ENCODE peak calls at places on chromosome 13, in ten cellular contexts. O is fibroblast of lung; N is CD4-positive, alpha-beta memory T cell; Y is HCT116; A is body of pancreas; H is AG04450; W is IMR-90; I is GM23338; P is epithelial cell of esophagus; J is left ventricle myocardium inferior. X is an unnamed sample.

GRCh38 chr13:26482451-26483197 is 74.9 kb upstream of the WASF3 start:
- DNase-seq in O (peak), N (peak), Y (peak), A (peak), H (no peak), W (peak), I (peak), P (peak), J (no peak), X (peak)

GRCh38 chr13:57874530-57874929 is 243.0 kb downstream of the PCDH17 start:
- DNase-seq in O (no peak), N (no peak), Y (no peak), A (no peak), H (no peak), W (no peak), I (no peak), P (no peak), J (peak), X (peak)

GRCh38 chr13:35791191-35791902 is 314.9 kb upstream of the MAB21L1 start:
- DNase-seq in O (peak), N (no peak), Y (no peak), A (no peak), H (no peak), W (peak), I (no peak), P (peak), J (no peak), X (no peak)

GRCh38 chr13:67230774-67231480 is 791 bp upstream of the PCDH9 start:
- DNase-seq in O (peak), N (no peak), Y (no peak), A (peak), H (peak), W (peak), I (peak), P (peak), J (peak), X (no peak)

GRCh38 chr13:89967701-89968100 is 1379.8 kb upstream of the MIR17HG start:
- DNase-seq in O (no peak), N (no peak), Y (no peak), A (no peak), H (no peak), W (no peak), I (no peak), P (no peak), J (no peak), X (no peak)

GRCh38 chr13:19618925-19619324 is 14.5 kb upstream of the MPHOSPH8 start:
- DNase-seq in O (peak), N (peak), Y (peak), A (no peak), H (no peak), W (peak), I (peak), P (peak), J (no peak), X (peak)

GRCh38 chr13:60164490-60164889 is 762 bp upstream of the DIAPH3 start:
- DNase-seq in O (peak), N (no peak), Y (no peak), A (no peak), H (no peak), W (peak), I (peak), P (peak), J (no peak), X (no peak)

GRCh38 chr13:97313481-97313880 is 91.3 kb downstream of the MBNL2 start:
- DNase-seq in O (no peak), N (no peak), Y (no peak), A (no peak), H (no peak), W (no peak), I (no peak), P (no peak), J (no peak), X (no peak)

GRCh38 chr13:22061806-22062391 is 391.0 kb downstream of the FGF9 start:
- DNase-seq in O (no peak), N (peak), Y (no peak), A (no peak), H (no peak), W (no peak), I (no peak), P (no peak), J (no peak), X (peak)

GRCh38 chr13:101739382-101740178 is 287.1 kb downstream of the ITGBL1 start:
- DNase-seq in O (no peak), N (no peak), Y (no peak), A (no peak), H (no peak), W (no peak), I (no peak), P (no peak), J (no peak), X (no peak)

GRCh38 chr13:70424428-70424827 is 316.2 kb upstream of the KLHL1 start:
- DNase-seq in O (no peak), N (no peak), Y (no peak), A (peak), H (no peak), W (no peak), I (peak), P (no peak), J (no peak), X (no peak)

GRCh38 chr13:60047943-60048342 is 115.8 kb downstream of the DIAPH3 start:
- DNase-seq in O (peak), N (no peak), Y (no peak), A (no peak), H (no peak), W (peak), I (peak), P (peak), J (no peak), X (no peak)

GRCh38 chr13:108269601-108270328 is at the start of gene TNFSF13B:
- DNase-seq in O (peak), N (peak), Y (no peak), A (peak), H (no peak), W (peak), I (peak), P (peak), J (peak), X (no peak)

GRCh38 chr13:33524086-33524485 is 238.5 kb upstream of the STARD13 start:
- DNase-seq in O (peak), N (no peak), Y (no peak), A (peak), H (peak), W (peak), I (no peak), P (no peak), J (no peak), X (no peak)

GRCh38 chr13:48456546-48456945 is 43.6 kb upstream of the LPAR6 start:
- DNase-seq in O (no peak), N (no peak), Y (no peak), A (no peak), H (no peak), W (no peak), I (no peak), P (no peak), J (no peak), X (no peak)

GRCh38 chr13:87677043-87677333 is 5.8 kb downstream of the SLITRK5 start:
- DNase-seq in O (no peak), N (no peak), Y (no peak), A (no peak), H (no peak), W (no peak), I (peak), P (no peak), J (no peak), X (no peak)

GRCh38 chr13:112711528-112712265 is 21.9 kb downstream of the ATP11A start:
- DNase-seq in O (peak), N (no peak), Y (peak), A (peak), H (peak), W (peak), I (peak), P (peak), J (peak), X (no peak)
- H3K4me3 ChIP-seq in O (peak), N (no peak), Y (peak), A (no peak), H (peak), W (peak), I (peak), P (peak), J (peak), X (no peak)

GRCh38 chr13:110911880-110912279 is 3.0 kb downstream of the ANKRD10 start:
- DNase-seq in O (no peak), N (no peak), Y (no peak), A (no peak), H (no peak), W (peak), I (no peak), P (peak), J (no peak), X (no peak)
- H3K4me3 ChIP-seq in O (peak), N (no peak), Y (peak), A (no peak), H (peak), W (no peak), I (peak), P (no peak), J (peak), X (no peak)

DNA sequence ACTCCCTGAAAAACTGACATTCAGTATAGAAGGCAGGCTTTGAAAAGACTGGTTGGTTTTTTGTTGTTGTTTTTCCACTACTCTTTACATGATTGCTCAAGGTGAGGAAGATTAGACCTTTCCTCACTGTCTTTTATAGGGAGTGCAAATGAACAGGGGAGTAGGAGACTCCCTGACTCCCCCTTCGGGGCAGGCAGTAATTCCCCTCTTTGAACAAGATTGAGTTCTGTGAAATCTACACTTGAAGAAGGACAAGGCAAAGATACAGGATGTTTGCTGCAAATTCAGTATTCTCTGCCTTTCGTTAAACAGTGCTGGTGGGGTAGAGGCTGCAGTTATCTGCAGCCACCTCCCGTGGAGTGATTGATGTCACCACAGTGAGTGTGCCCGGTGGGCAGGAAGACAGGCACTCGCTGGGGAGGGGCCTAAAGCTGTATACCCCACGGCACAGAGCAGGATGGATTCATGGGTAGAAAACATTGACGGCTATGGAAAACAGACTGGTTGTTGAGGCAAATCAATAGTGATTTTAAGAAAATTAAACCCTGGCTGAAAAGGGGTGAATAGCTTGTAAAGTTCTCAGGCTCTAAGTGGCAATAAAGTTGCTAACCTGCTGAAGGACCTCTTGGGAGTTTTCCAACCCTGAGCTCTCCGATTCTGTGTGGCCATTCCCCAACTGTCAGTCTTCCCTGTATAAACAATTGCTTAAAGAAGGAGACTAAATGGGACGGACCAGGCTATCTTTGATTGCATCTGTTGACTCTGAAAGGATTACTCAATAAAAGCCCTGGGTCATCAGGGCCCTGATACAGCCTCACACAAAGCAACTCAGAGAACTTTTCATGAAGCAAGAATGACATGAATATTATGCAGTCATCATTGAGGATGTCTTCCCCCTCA is 308.3 kb downstream of the TBC1D4 start:
- DNase-seq in O (no peak), N (no peak), Y (no peak), A (no peak), H (no peak), W (no peak), I (peak), P (peak), J (no peak), X (no peak)
- H3K4me3 ChIP-seq in O (no peak), N (no peak), Y (no peak), A (no peak), H (no peak), W (no peak), I (no peak), P (no peak), J (no peak), X (no peak)

GRCh38 chr13:77222000-77222690 is 104.7 kb downstream of the MYCBP2 start:
- DNase-seq in O (no peak), N (no peak), Y (no peak), A (no peak), H (no peak), W (no peak), I (no peak), P (peak), J (no peak), X (no peak)
- H3K4me3 ChIP-seq in O (no peak), N (no peak), Y (no peak), A (no peak), H (no peak), W (no peak), I (no peak), P (no peak), J (no peak), X (no peak)

GRCh38 chr13:99256709-99257108 is 1.5 kb downstream of the GPR18 start:
- DNase-seq in O (peak), N (no peak), Y (no peak), A (no peak), H (no peak), W (peak), I (no peak), P (no peak), J (no peak), X (no peak)

GRCh38 chr13:99258946-99259345 is 767 bp upstream of the GPR18 start:
- DNase-seq in O (no peak), N (peak), Y (no peak), A (no peak), H (no peak), W (no peak), I (no peak), P (no peak), J (no peak), X (no peak)

GRCh38 chr13:99256283-99256682 is 1.9 kb downstream of the GPR18 start:
- DNase-seq in O (no peak), N (no peak), Y (no peak), A (no peak), H (no peak), W (no peak), I (no peak), P (no peak), J (no peak), X (no peak)

GRCh38 chr13:99258210-99258860 is at the start of gene GPR18:
- DNase-seq in O (peak), N (peak), Y (no peak), A (no peak), H (no peak), W (peak), I (no peak), P (no peak), J (no peak), X (peak)

DNA sequence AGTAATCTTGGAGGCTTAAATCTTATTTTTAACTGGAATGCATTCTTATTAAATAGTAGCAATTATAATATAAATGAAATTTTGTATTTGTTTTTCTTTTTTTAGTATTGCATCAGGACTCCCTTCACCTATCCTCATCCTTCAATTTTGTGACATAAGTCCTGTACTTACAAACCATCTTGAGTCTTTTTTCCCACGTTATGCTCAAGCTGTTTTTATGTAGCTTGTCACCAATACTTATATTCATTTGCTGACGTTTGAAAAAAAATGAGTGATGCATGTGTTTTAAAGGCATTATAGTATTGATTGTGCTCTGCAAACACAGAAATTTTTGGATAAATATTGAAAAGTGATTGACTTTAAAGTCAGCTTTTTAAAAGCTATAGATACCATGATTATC is 888 bp downstream of the GPR18 start:
- DNase-seq in O (no peak), N (no peak), Y (no peak), A (no peak), H (no peak), W (no peak), I (no peak), P (no peak), J (no peak), X (no peak)
- H3K4me3 ChIP-seq in O (no peak), N (peak), Y (no peak), A (no peak), H (no peak), W (no peak), I (no peak), P (no peak), J (no peak), X (no peak)

GRCh38 chr13:50122465-50122864 is 107.2 kb downstream of the KCNRG start:
- DNase-seq in O (no peak), N (no peak), Y (no peak), A (no peak), H (no peak), W (no peak), I (peak), P (no peak), J (no peak), X (no peak)
- H3K4me3 ChIP-seq in O (no peak), N (no peak), Y (no peak), A (no peak), H (no peak), W (no peak), I (no peak), P (no peak), J (peak), X (no peak)

GRCh38 chr13:52450012-52450792 is at the start of gene VPS36:
- DNase-seq in O (peak), N (peak), Y (peak), A (peak), H (peak), W (peak), I (peak), P (peak), J (peak), X (peak)
- H3K4me3 ChIP-seq in O (peak), N (peak), Y (peak), A (peak), H (peak), W (peak), I (peak), P (peak), J (peak), X (peak)